ENCODE peak calls at places on chromosomes 13 and 19, in ten cellular contexts. One of them, this sample, is unnamed.

GRCh38 chr19:36169084-36169760 is 17.0 kb upstream of the COX7A1 start:
- DNase-seq in OCI-LY7: no peak
- DNase-seq in upper lobe of right lung: no peak
- DNase-seq in tibial nerve: no peak
- DNase-seq in ascending aorta: no peak
- DNase-seq in A549: no peak
- DNase-seq in heart left ventricle: no peak
- DNase-seq in GM23248: no peak
- DNase-seq in cardiac muscle cell: peak; percentile 13
- DNase-seq in endodermal cell: no peak
- DNase-seq in this sample: no peak

GRCh38 chr13:23477096-23477495 is 43.6 kb upstream of the SACS start:
- DNase-seq in OCI-LY7: no peak
- DNase-seq in upper lobe of right lung: no peak
- DNase-seq in tibial nerve: no peak
- DNase-seq in ascending aorta: no peak
- DNase-seq in A549: no peak
- DNase-seq in heart left ventricle: no peak
- DNase-seq in GM23248: no peak
- DNase-seq in cardiac muscle cell: peak; percentile 20
- DNase-seq in endodermal cell: no peak
- DNase-seq in this sample: no peak

GRCh38 chr13:96003304-96003703 is 49.9 kb downstream of the UGGT2 start:
- DNase-seq in OCI-LY7: no peak
- DNase-seq in upper lobe of right lung: no peak
- DNase-seq in tibial nerve: no peak
- DNase-seq in ascending aorta: no peak
- DNase-seq in A549: no peak
- DNase-seq in heart left ventricle: no peak
- DNase-seq in GM23248: peak; percentile 43
- DNase-seq in cardiac muscle cell: peak; percentile 29
- DNase-seq in endodermal cell: peak; percentile 39
- DNase-seq in this sample: no peak

GRCh38 chr13:44825951-44826350 is 163.3 kb downstream of the NUFIP1 start:
- DNase-seq in OCI-LY7: no peak
- DNase-seq in upper lobe of right lung: no peak
- DNase-seq in tibial nerve: no peak
- DNase-seq in ascending aorta: no peak
- DNase-seq in A549: no peak
- DNase-seq in heart left ventricle: no peak
- DNase-seq in GM23248: no peak
- DNase-seq in cardiac muscle cell: no peak
- DNase-seq in endodermal cell: no peak
- DNase-seq in this sample: no peak

GRCh38 chr19:43300206-43300605 is 30.9 kb upstream of the PSG9 start:
- DNase-seq in OCI-LY7: no peak
- DNase-seq in upper lobe of right lung: no peak
- DNase-seq in tibial nerve: no peak
- DNase-seq in ascending aorta: no peak
- DNase-seq in A549: no peak
- DNase-seq in heart left ventricle: no peak
- DNase-seq in GM23248: no peak
- DNase-seq in cardiac muscle cell: no peak
- DNase-seq in endodermal cell: no peak
- DNase-seq in this sample: no peak

GRCh38 chr13:78382946-78383542 is 220.3 kb downstream of the POU4F1 start:
- DNase-seq in OCI-LY7: no peak
- DNase-seq in upper lobe of right lung: no peak
- DNase-seq in tibial nerve: no peak
- DNase-seq in ascending aorta: no peak
- DNase-seq in A549: no peak
- DNase-seq in heart left ventricle: no peak
- DNase-seq in GM23248: no peak
- DNase-seq in cardiac muscle cell: no peak
- DNase-seq in endodermal cell: no peak
- DNase-seq in this sample: no peak

GRCh38 chr13:57631607-57632275 is at the start of gene PCDH17:
- DNase-seq in OCI-LY7: no peak
- DNase-seq in upper lobe of right lung: peak; percentile 58
- DNase-seq in tibial nerve: no peak
- DNase-seq in ascending aorta: no peak
- DNase-seq in A549: no peak
- DNase-seq in heart left ventricle: peak; percentile 69
- DNase-seq in GM23248: peak; percentile 43
- DNase-seq in cardiac muscle cell: peak; percentile 51
- DNase-seq in endodermal cell: no peak
- DNase-seq in this sample: no peak

GRCh38 chr13:114082849-114083645 is 49.4 kb downstream of the RASA3 start:
- DNase-seq in OCI-LY7: no peak
- DNase-seq in upper lobe of right lung: peak; percentile 31
- DNase-seq in tibial nerve: no peak
- DNase-seq in ascending aorta: no peak
- DNase-seq in A549: no peak
- DNase-seq in heart left ventricle: no peak
- DNase-seq in GM23248: no peak
- DNase-seq in cardiac muscle cell: no peak
- DNase-seq in endodermal cell: peak; percentile 42
- DNase-seq in this sample: no peak

GRCh38 chr13:49057176-49057575 is 81.5 kb downstream of the FNDC3A start:
- DNase-seq in OCI-LY7: no peak
- DNase-seq in upper lobe of right lung: no peak
- DNase-seq in tibial nerve: no peak
- DNase-seq in ascending aorta: no peak
- DNase-seq in A549: no peak
- DNase-seq in heart left ventricle: no peak
- DNase-seq in GM23248: no peak
- DNase-seq in cardiac muscle cell: peak; percentile 37
- DNase-seq in endodermal cell: no peak
- DNase-seq in this sample: no peak

GRCh38 chr19:12975221-12975756 is 5.9 kb downstream of the DAND5 start:
- DNase-seq in OCI-LY7: no peak
- DNase-seq in upper lobe of right lung: no peak
- DNase-seq in tibial nerve: no peak
- DNase-seq in ascending aorta: no peak
- DNase-seq in A549: no peak
- DNase-seq in heart left ventricle: no peak
- DNase-seq in GM23248: no peak
- DNase-seq in cardiac muscle cell: no peak
- DNase-seq in endodermal cell: no peak
- DNase-seq in this sample: no peak

GRCh38 chr13:26460652-26461051 is 96.8 kb upstream of the WASF3 start:
- DNase-seq in OCI-LY7: no peak
- DNase-seq in upper lobe of right lung: no peak
- DNase-seq in tibial nerve: peak; percentile 40
- DNase-seq in ascending aorta: no peak
- DNase-seq in A549: no peak
- DNase-seq in heart left ventricle: peak; percentile 90
- DNase-seq in GM23248: peak; percentile 55
- DNase-seq in cardiac muscle cell: peak; percentile 34
- DNase-seq in endodermal cell: no peak
- DNase-seq in this sample: no peak

GRCh38 chr13:112153846-112154245 is 86.9 kb downstream of the SOX1 start:
- DNase-seq in OCI-LY7: no peak
- DNase-seq in upper lobe of right lung: peak; percentile 40
- DNase-seq in tibial nerve: no peak
- DNase-seq in ascending aorta: no peak
- DNase-seq in A549: no peak
- DNase-seq in heart left ventricle: no peak
- DNase-seq in GM23248: no peak
- DNase-seq in cardiac muscle cell: no peak
- DNase-seq in endodermal cell: no peak
- DNase-seq in this sample: no peak

GRCh38 chr19:40596608-40597328 is 4.4 kb upstream of the LTBP4 start:
- DNase-seq in OCI-LY7: no peak
- DNase-seq in upper lobe of right lung: peak; percentile 86
- DNase-seq in tibial nerve: no peak
- DNase-seq in ascending aorta: no peak
- DNase-seq in A549: peak; percentile 96
- DNase-seq in heart left ventricle: peak; percentile 67
- DNase-seq in GM23248: peak; percentile 83
- DNase-seq in cardiac muscle cell: peak; percentile 62
- DNase-seq in endodermal cell: peak; percentile 89
- DNase-seq in this sample: no peak

GRCh38 chr19:4367781-4368127 is 24.4 kb downstream of the MPND start:
- DNase-seq in OCI-LY7: no peak
- DNase-seq in upper lobe of right lung: no peak
- DNase-seq in tibial nerve: no peak
- DNase-seq in ascending aorta: no peak
- DNase-seq in A549: no peak
- DNase-seq in heart left ventricle: no peak
- DNase-seq in GM23248: no peak
- DNase-seq in cardiac muscle cell: no peak
- DNase-seq in endodermal cell: no peak
- DNase-seq in this sample: no peak

GRCh38 chr19:677201-677600 is 1.0 kb downstream of the FSTL3 start:
- DNase-seq in OCI-LY7: no peak
- DNase-seq in upper lobe of right lung: peak; percentile 86
- DNase-seq in tibial nerve: peak; percentile 73
- DNase-seq in ascending aorta: peak; percentile 82
- DNase-seq in A549: peak; percentile 61
- DNase-seq in heart left ventricle: peak; percentile 81
- DNase-seq in GM23248: peak; percentile 93
- DNase-seq in cardiac muscle cell: peak; percentile 87
- DNase-seq in endodermal cell: peak; percentile 52
- DNase-seq in this sample: no peak

GRCh38 chr19:676007-676342 is 217 bp upstream of the FSTL3 start:
- DNase-seq in OCI-LY7: no peak
- DNase-seq in upper lobe of right lung: no peak
- DNase-seq in tibial nerve: no peak
- DNase-seq in ascending aorta: no peak
- DNase-seq in A549: no peak
- DNase-seq in heart left ventricle: no peak
- DNase-seq in GM23248: no peak
- DNase-seq in cardiac muscle cell: no peak
- DNase-seq in endodermal cell: no peak
- DNase-seq in this sample: no peak

GRCh38 chr19:674282-675151 is 1.7 kb upstream of the FSTL3 start:
- DNase-seq in OCI-LY7: no peak
- DNase-seq in upper lobe of right lung: no peak
- DNase-seq in tibial nerve: no peak
- DNase-seq in ascending aorta: no peak
- DNase-seq in A549: no peak
- DNase-seq in heart left ventricle: no peak
- DNase-seq in GM23248: no peak
- DNase-seq in cardiac muscle cell: no peak
- DNase-seq in endodermal cell: no peak
- DNase-seq in this sample: no peak

GRCh38 chr19:677601-678380 is 1.6 kb downstream of the FSTL3 start:
- DNase-seq in OCI-LY7: peak; percentile 42
- DNase-seq in upper lobe of right lung: peak; percentile 78
- DNase-seq in tibial nerve: no peak
- DNase-seq in ascending aorta: no peak
- DNase-seq in A549: peak; percentile 38
- DNase-seq in heart left ventricle: no peak
- DNase-seq in GM23248: peak; percentile 42
- DNase-seq in cardiac muscle cell: no peak
- DNase-seq in endodermal cell: peak; percentile 43
- DNase-seq in this sample: no peak

DNA sequence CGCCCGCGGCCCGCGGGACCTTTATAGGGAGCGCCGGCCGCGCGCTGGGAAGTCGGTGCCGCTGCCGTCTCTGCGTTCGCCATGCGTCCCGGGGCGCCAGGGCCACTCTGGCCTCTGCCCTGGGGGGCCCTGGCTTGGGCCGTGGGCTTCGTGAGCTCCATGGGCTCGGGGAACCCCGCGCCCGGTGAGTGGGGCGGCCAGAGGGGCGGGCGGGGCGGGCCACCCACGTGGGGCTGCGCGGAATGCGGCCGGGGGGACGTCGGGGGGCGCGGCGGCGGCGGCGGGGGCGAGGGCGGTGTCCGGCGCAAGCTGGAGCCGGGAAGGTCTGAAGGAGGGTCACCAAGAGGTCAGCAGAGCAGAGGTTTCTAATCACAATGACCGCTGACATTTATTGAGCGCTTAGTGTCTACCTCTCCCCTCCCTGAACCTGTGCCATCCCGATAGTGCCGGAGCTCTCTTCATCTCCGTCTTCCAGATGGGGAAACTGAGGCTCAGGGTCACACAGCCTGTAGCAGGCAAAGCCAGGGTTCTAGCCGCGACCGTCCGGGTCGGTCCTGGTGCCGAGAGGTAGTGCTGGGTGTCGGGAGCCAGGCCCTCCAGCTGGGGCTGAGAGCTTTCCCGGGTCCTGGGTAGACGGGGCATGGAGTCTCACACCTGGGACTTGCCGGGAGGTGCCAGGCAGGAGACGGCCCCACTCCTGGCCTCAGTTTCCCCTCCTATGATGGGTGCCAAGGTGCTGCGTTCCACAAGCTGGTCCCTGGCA is at the start of gene FSTL3:
- DNase-seq in OCI-LY7: no peak
- DNase-seq in upper lobe of right lung: no peak
- DNase-seq in tibial nerve: peak; percentile 44
- DNase-seq in ascending aorta: no peak
- DNase-seq in A549: peak; percentile 28
- DNase-seq in heart left ventricle: no peak
- DNase-seq in GM23248: peak; percentile 69
- DNase-seq in cardiac muscle cell: peak; percentile 36
- DNase-seq in endodermal cell: peak; percentile 52
- DNase-seq in this sample: no peak
- H3K4me3 ChIP-seq in OCI-LY7: no peak within 1 kb of the TSS
- H3K4me3 ChIP-seq in upper lobe of right lung: peak within 1 kb of the TSS; percentile 61
- H3K4me3 ChIP-seq in tibial nerve: peak within 1 kb of the TSS; percentile 62
- H3K4me3 ChIP-seq in ascending aorta: peak within 1 kb of the TSS; percentile 88
- H3K4me3 ChIP-seq in A549: peak within 1 kb of the TSS; percentile 64
- H3K4me3 ChIP-seq in heart left ventricle: peak within 1 kb of the TSS; percentile 67
- H3K4me3 ChIP-seq in GM23248: peak within 1 kb of the TSS; percentile 78
- H3K4me3 ChIP-seq in cardiac muscle cell: peak within 1 kb of the TSS; percentile 31
- H3K4me3 ChIP-seq in endodermal cell: no peak within 1 kb of the TSS
- H3K4me3 ChIP-seq in this sample: peak within 1 kb of the TSS; percentile 12

GRCh38 chr19:18167975-18168645 is 5.5 kb upstream of the IFI30 start:
- DNase-seq in OCI-LY7: peak; percentile 78
- DNase-seq in upper lobe of right lung: peak; percentile 72
- DNase-seq in tibial nerve: no peak
- DNase-seq in ascending aorta: no peak
- DNase-seq in A549: peak; percentile 81
- DNase-seq in heart left ventricle: no peak
- DNase-seq in GM23248: peak; percentile 62
- DNase-seq in cardiac muscle cell: peak; percentile 52
- DNase-seq in endodermal cell: peak; percentile 84
- DNase-seq in this sample: no peak
- H3K4me1 ChIP-seq in OCI-LY7: peaks cover 54% of the 10 kb centered on the region
- H3K4me1 ChIP-seq in upper lobe of right lung: peaks cover 6% of the 10 kb centered on the region
- H3K4me1 ChIP-seq in tibial nerve: no peaks in the 10 kb centered on the region
- H3K4me1 ChIP-seq in ascending aorta: no peaks in the 10 kb centered on the region
- H3K4me1 ChIP-seq in A549: peaks cover under 1% of the 10 kb centered on the region
- H3K4me1 ChIP-seq in heart left ventricle: peaks cover 20% of the 10 kb centered on the region
- H3K4me1 ChIP-seq in GM23248: no peaks in the 10 kb centered on the region
- H3K4me1 ChIP-seq in cardiac muscle cell: no peaks in the 10 kb centered on the region
- H3K4me1 ChIP-seq in endodermal cell: no peaks in the 10 kb centered on the region
- H3K4me1 ChIP-seq in this sample: peaks cover under 1% of the 10 kb centered on the region

GRCh38 chr13:99228737-99229691 is 28.4 kb downstream of the UBAC2 start:
- DNase-seq in OCI-LY7: peak; percentile 95
- DNase-seq in upper lobe of right lung: no peak
- DNase-seq in tibial nerve: no peak
- DNase-seq in ascending aorta: no peak
- DNase-seq in A549: no peak
- DNase-seq in heart left ventricle: no peak
- DNase-seq in GM23248: peak; percentile 84
- DNase-seq in cardiac muscle cell: no peak
- DNase-seq in endodermal cell: no peak
- DNase-seq in this sample: no peak
- H3K27ac ChIP-seq in OCI-LY7: peak overlapping the region; percentile 97
- H3K27ac ChIP-seq in upper lobe of right lung: no peak overlapping the region
- H3K27ac ChIP-seq in tibial nerve: no peak overlapping the region
- H3K27ac ChIP-seq in ascending aorta: peak overlapping the region; percentile 50
- H3K27ac ChIP-seq in A549: no peak overlapping the region
- H3K27ac ChIP-seq in heart left ventricle: peak overlapping the region; percentile 57
- H3K27ac ChIP-seq in GM23248: peak overlapping the region; percentile 53
- H3K27ac ChIP-seq in cardiac muscle cell: peak overlapping the region; percentile 61
- H3K27ac ChIP-seq in endodermal cell: no peak overlapping the region
- H3K27ac ChIP-seq in this sample: no peak overlapping the region

GRCh38 chr19:56367829-56368711 is 25.3 kb downstream of the ZNF582 start:
- DNase-seq in OCI-LY7: no peak
- DNase-seq in upper lobe of right lung: peak; percentile 95
- DNase-seq in tibial nerve: peak; percentile 76
- DNase-seq in ascending aorta: peak; percentile 60
- DNase-seq in A549: peak; percentile 33
- DNase-seq in heart left ventricle: peak; percentile 93
- DNase-seq in GM23248: peak; percentile 98
- DNase-seq in cardiac muscle cell: peak; percentile 98
- DNase-seq in endodermal cell: peak; percentile 95
- DNase-seq in this sample: peak; percentile 92
- H3K4me3 ChIP-seq in OCI-LY7: no peak overlapping the region
- H3K4me3 ChIP-seq in upper lobe of right lung: peak overlapping the region; percentile 73
- H3K4me3 ChIP-seq in tibial nerve: peak overlapping the region; percentile 70
- H3K4me3 ChIP-seq in ascending aorta: peak overlapping the region; percentile 74
- H3K4me3 ChIP-seq in A549: peak overlapping the region; percentile 50
- H3K4me3 ChIP-seq in heart left ventricle: peak overlapping the region; percentile 72
- H3K4me3 ChIP-seq in GM23248: peak overlapping the region; percentile 75
- H3K4me3 ChIP-seq in cardiac muscle cell: peak overlapping the region; percentile 61
- H3K4me3 ChIP-seq in endodermal cell: peak overlapping the region; percentile 97
- H3K4me3 ChIP-seq in this sample: peak overlapping the region; percentile 79